ENCODE peak calls at places on chromosomes 12 and 14, in four cellular contexts. V, J, S and W are unnamed samples.

GRCh38 chr14:61388976-61389576 is 67.7 kb downstream of the PRKCH start:
- DNase-seq in S (no peak), J (peak), V (no peak), W (no peak)

GRCh38 chr12:120625557-120626419 is 14.6 kb upstream of the CABP1 start:
- DNase-seq in V (no peak), S (no peak), J (no peak), W (no peak)

GRCh38 chr12:82874935-82875334 is 188.2 kb downstream of the TMTC2 start:
- DNase-seq in J (no peak), V (no peak), S (no peak), W (no peak)

GRCh38 chr12:52249041-52249461 is 16.0 kb downstream of the KRT7 start:
- DNase-seq in V (no peak), S (no peak), J (no peak), W (no peak)

GRCh38 chr12:110174373-110174996 is 50.3 kb downstream of the IFT81 start:
- DNase-seq in V (no peak), S (no peak), J (no peak), W (no peak)

GRCh38 chr12:125873031-125873430 is 807.8 kb downstream of the AACS start:
- DNase-seq in S (no peak), J (no peak), V (no peak), W (no peak)

GRCh38 chr14:42665083-42665482 is 1058.4 kb downstream of the LRFN5 start:
- DNase-seq in S (no peak), J (no peak), V (no peak), W (no peak)

GRCh38 chr14:59252772-59253500 is 64.5 kb downstream of the DAAM1 start:
- DNase-seq in V (no peak), J (no peak), S (no peak), W (no peak)